ENCODE peak calls at places on chromosome 21, in five cellular contexts. One of them, this sample, is unnamed.
A peak's percentile ranks its signal among the peaks of the same experiment; 100 is the strongest.

GRCh38 chr21:46097826-46098286 is at the start of gene COL6A2:
- DNase-seq in colonic mucosa: peak; percentile 40
- DNase-seq in activated CD8-positive, alpha-beta memory T cell treated with anti-CD3 and anti-CD28 coated beads, Interleukin-2, amount 10 ng/mL, durations not matched to agents 7 days and 5 days: peak; percentile 44
- DNase-seq in stimulated activated CD4-positive, alpha-beta T cell treated with anti-CD3 and anti-CD28 coated beads, Interleukin-1b, Interleukin-23, amount 100 ng/mL, for 1 hour: peak; percentile 44
- DNase-seq in stimulated activated naive CD4-positive, alpha-beta T cell: peak; percentile 33
- DNase-seq in this sample: peak; percentile 67

GRCh38 chr21:45182958-45183357 is 104.7 kb downstream of the POFUT2 start:
- DNase-seq in activated CD8-positive, alpha-beta memory T cell treated with anti-CD3 and anti-CD28 coated beads, Interleukin-2, amount 10 ng/mL, durations not matched to agents 7 days and 5 days: no peak
- DNase-seq in stimulated activated CD4-positive, alpha-beta T cell treated with anti-CD3 and anti-CD28 coated beads, Interleukin-1b, Interleukin-23, amount 100 ng/mL, for 1 hour: no peak
- DNase-seq in colonic mucosa: no peak
- DNase-seq in stimulated activated naive CD4-positive, alpha-beta T cell: no peak
- DNase-seq in this sample: no peak

GRCh38 chr21:18049461-18049860 is 195.2 kb upstream of the CHODL start:
- DNase-seq in activated CD8-positive, alpha-beta memory T cell treated with anti-CD3 and anti-CD28 coated beads, Interleukin-2, amount 10 ng/mL, durations not matched to agents 7 days and 5 days: no peak
- DNase-seq in colonic mucosa: no peak
- DNase-seq in stimulated activated naive CD4-positive, alpha-beta T cell: no peak
- DNase-seq in stimulated activated CD4-positive, alpha-beta T cell treated with anti-CD3 and anti-CD28 coated beads, Interleukin-1b, Interleukin-23, amount 100 ng/mL, for 1 hour: no peak
- DNase-seq in this sample: no peak

GRCh38 chr21:41361786-41362604 is at the start of gene MX2:
- DNase-seq in stimulated activated naive CD4-positive, alpha-beta T cell: peak; percentile 95
- DNase-seq in activated CD8-positive, alpha-beta memory T cell treated with anti-CD3 and anti-CD28 coated beads, Interleukin-2, amount 10 ng/mL, durations not matched to agents 7 days and 5 days: peak; percentile 92
- DNase-seq in stimulated activated CD4-positive, alpha-beta T cell treated with anti-CD3 and anti-CD28 coated beads, Interleukin-1b, Interleukin-23, amount 100 ng/mL, for 1 hour: peak; percentile 37
- DNase-seq in colonic mucosa: peak; percentile 61
- DNase-seq in this sample: peak; percentile 68

GRCh38 chr21:46122241-46122671 is 24.3 kb downstream of the COL6A2 start:
- DNase-seq in stimulated activated naive CD4-positive, alpha-beta T cell: no peak
- DNase-seq in activated CD8-positive, alpha-beta memory T cell treated with anti-CD3 and anti-CD28 coated beads, Interleukin-2, amount 10 ng/mL, durations not matched to agents 7 days and 5 days: peak; percentile 27
- DNase-seq in colonic mucosa: no peak
- DNase-seq in stimulated activated CD4-positive, alpha-beta T cell treated with anti-CD3 and anti-CD28 coated beads, Interleukin-1b, Interleukin-23, amount 100 ng/mL, for 1 hour: no peak
- DNase-seq in this sample: no peak

GRCh38 chr21:42429856-42430255 is 26.2 kb downstream of the UBASH3A start:
- DNase-seq in stimulated activated naive CD4-positive, alpha-beta T cell: no peak
- DNase-seq in stimulated activated CD4-positive, alpha-beta T cell treated with anti-CD3 and anti-CD28 coated beads, Interleukin-1b, Interleukin-23, amount 100 ng/mL, for 1 hour: no peak
- DNase-seq in activated CD8-positive, alpha-beta memory T cell treated with anti-CD3 and anti-CD28 coated beads, Interleukin-2, amount 10 ng/mL, durations not matched to agents 7 days and 5 days: no peak
- DNase-seq in colonic mucosa: no peak
- DNase-seq in this sample: no peak

GRCh38 chr21:44800971-44801467 is 601 bp downstream of the UBE2G2 start:
- DNase-seq in stimulated activated naive CD4-positive, alpha-beta T cell: peak; percentile 60
- DNase-seq in stimulated activated CD4-positive, alpha-beta T cell treated with anti-CD3 and anti-CD28 coated beads, Interleukin-1b, Interleukin-23, amount 100 ng/mL, for 1 hour: no peak
- DNase-seq in activated CD8-positive, alpha-beta memory T cell treated with anti-CD3 and anti-CD28 coated beads, Interleukin-2, amount 10 ng/mL, durations not matched to agents 7 days and 5 days: no peak
- DNase-seq in colonic mucosa: peak; percentile 32
- DNase-seq in this sample: peak; percentile 68

GRCh38 chr21:38740131-38740530 is 65.6 kb upstream of the ETS2 start:
- DNase-seq in activated CD8-positive, alpha-beta memory T cell treated with anti-CD3 and anti-CD28 coated beads, Interleukin-2, amount 10 ng/mL, durations not matched to agents 7 days and 5 days: no peak
- DNase-seq in colonic mucosa: no peak
- DNase-seq in stimulated activated naive CD4-positive, alpha-beta T cell: no peak
- DNase-seq in stimulated activated CD4-positive, alpha-beta T cell treated with anti-CD3 and anti-CD28 coated beads, Interleukin-1b, Interleukin-23, amount 100 ng/mL, for 1 hour: no peak
- DNase-seq in this sample: no peak

GRCh38 chr21:42663860-42664535 is 10.6 kb downstream of the PDE9A start:
- DNase-seq in colonic mucosa: no peak
- DNase-seq in stimulated activated CD4-positive, alpha-beta T cell treated with anti-CD3 and anti-CD28 coated beads, Interleukin-1b, Interleukin-23, amount 100 ng/mL, for 1 hour: no peak
- DNase-seq in activated CD8-positive, alpha-beta memory T cell treated with anti-CD3 and anti-CD28 coated beads, Interleukin-2, amount 10 ng/mL, durations not matched to agents 7 days and 5 days: no peak
- DNase-seq in stimulated activated naive CD4-positive, alpha-beta T cell: no peak
- DNase-seq in this sample: no peak

GRCh38 chr21:36175771-36176565 is 19.3 kb downstream of the DOP1B start:
- DNase-seq in colonic mucosa: no peak
- DNase-seq in activated CD8-positive, alpha-beta memory T cell treated with anti-CD3 and anti-CD28 coated beads, Interleukin-2, amount 10 ng/mL, durations not matched to agents 7 days and 5 days: no peak
- DNase-seq in stimulated activated CD4-positive, alpha-beta T cell treated with anti-CD3 and anti-CD28 coated beads, Interleukin-1b, Interleukin-23, amount 100 ng/mL, for 1 hour: no peak
- DNase-seq in stimulated activated naive CD4-positive, alpha-beta T cell: peak; percentile 3
- DNase-seq in this sample: no peak

This sample was measured in germinal center.